ENCODE peak calls at places on chromosomes 6 and 20, in eight cellular contexts. One of them, this sample, is unnamed.

GRCh38 chr6:39339111-39339510 is 16.6 kb upstream of the KCNK16 start:
- DNase-seq in mesendoderm: peak; percentile 53
- DNase-seq in substantia nigra: no peak
- DNase-seq in cardiac fibroblast: no peak
- DNase-seq in cardiac muscle cell: no peak
- DNase-seq in astrocyte of the hippocampus: no peak
- DNase-seq in posterior vena cava: no peak
- DNase-seq in activated naive CD4-positive, alpha-beta T cell treated with Interleukin-2 at 50 U/mL for 16 hours: no peak
- DNase-seq in this sample: no peak

GRCh38 chr6:81067057-81067456 is 685.4 kb downstream of the TENT5A start:
- DNase-seq in activated naive CD4-positive, alpha-beta T cell treated with Interleukin-2 at 50 U/mL for 16 hours: no peak
- DNase-seq in posterior vena cava: no peak
- DNase-seq in substantia nigra: no peak
- DNase-seq in astrocyte of the hippocampus: no peak
- DNase-seq in cardiac muscle cell: no peak
- DNase-seq in cardiac fibroblast: no peak
- DNase-seq in mesendoderm: no peak
- DNase-seq in this sample: no peak

GRCh38 chr6:81484251-81484650 is 268.2 kb downstream of the TENT5A start:
- DNase-seq in posterior vena cava: no peak
- DNase-seq in astrocyte of the hippocampus: no peak
- DNase-seq in substantia nigra: no peak
- DNase-seq in cardiac fibroblast: no peak
- DNase-seq in cardiac muscle cell: no peak
- DNase-seq in activated naive CD4-positive, alpha-beta T cell treated with Interleukin-2 at 50 U/mL for 16 hours: no peak
- DNase-seq in mesendoderm: no peak
- DNase-seq in this sample: no peak

GRCh38 chr20:45779011-45779915 is 12.4 kb downstream of the WFDC3 start:
- DNase-seq in substantia nigra: no peak
- DNase-seq in mesendoderm: no peak
- DNase-seq in activated naive CD4-positive, alpha-beta T cell treated with Interleukin-2 at 50 U/mL for 16 hours: no peak
- DNase-seq in cardiac fibroblast: peak; percentile 98
- DNase-seq in posterior vena cava: peak; percentile 94
- DNase-seq in astrocyte of the hippocampus: peak; percentile 99
- DNase-seq in cardiac muscle cell: peak; percentile 98
- DNase-seq in this sample: no peak

GRCh38 chr6:110217255-110217654 is 37.0 kb downstream of the CDC40 start:
- DNase-seq in activated naive CD4-positive, alpha-beta T cell treated with Interleukin-2 at 50 U/mL for 16 hours: no peak
- DNase-seq in posterior vena cava: no peak
- DNase-seq in mesendoderm: peak; percentile 39
- DNase-seq in substantia nigra: no peak
- DNase-seq in astrocyte of the hippocampus: peak; percentile 52
- DNase-seq in cardiac fibroblast: no peak
- DNase-seq in cardiac muscle cell: no peak
- DNase-seq in this sample: no peak

GRCh38 chr20:41367393-41367695 is 726 bp upstream of the EMILIN3 start:
- DNase-seq in posterior vena cava: no peak
- DNase-seq in substantia nigra: no peak
- DNase-seq in activated naive CD4-positive, alpha-beta T cell treated with Interleukin-2 at 50 U/mL for 16 hours: no peak
- DNase-seq in cardiac muscle cell: no peak
- DNase-seq in cardiac fibroblast: no peak
- DNase-seq in astrocyte of the hippocampus: no peak
- DNase-seq in mesendoderm: peak; percentile 23
- DNase-seq in this sample: no peak

GRCh38 chr6:16436550-16436949 is 198.2 kb downstream of the GMPR start:
- DNase-seq in activated naive CD4-positive, alpha-beta T cell treated with Interleukin-2 at 50 U/mL for 16 hours: peak; percentile 58
- DNase-seq in mesendoderm: no peak
- DNase-seq in cardiac muscle cell: no peak
- DNase-seq in posterior vena cava: no peak
- DNase-seq in cardiac fibroblast: no peak
- DNase-seq in astrocyte of the hippocampus: no peak
- DNase-seq in substantia nigra: no peak
- DNase-seq in this sample: peak; percentile 83

GRCh38 chr6:30647802-30648460 is 998 bp downstream of the C6orf136 start:
- DNase-seq in cardiac muscle cell: no peak
- DNase-seq in cardiac fibroblast: no peak
- DNase-seq in activated naive CD4-positive, alpha-beta T cell treated with Interleukin-2 at 50 U/mL for 16 hours: no peak
- DNase-seq in mesendoderm: no peak
- DNase-seq in substantia nigra: no peak
- DNase-seq in posterior vena cava: no peak
- DNase-seq in astrocyte of the hippocampus: no peak
- DNase-seq in this sample: no peak

GRCh38 chr6:36487698-36488097 is 44.9 kb downstream of the KCTD20 start:
- DNase-seq in cardiac fibroblast: no peak
- DNase-seq in mesendoderm: no peak
- DNase-seq in astrocyte of the hippocampus: peak; percentile 65
- DNase-seq in cardiac muscle cell: no peak
- DNase-seq in activated naive CD4-positive, alpha-beta T cell treated with Interleukin-2 at 50 U/mL for 16 hours: no peak
- DNase-seq in posterior vena cava: no peak
- DNase-seq in substantia nigra: no peak
- DNase-seq in this sample: no peak

GRCh38 chr6:125733516-125734300 is 15.7 kb upstream of the HEY2 start:
- DNase-seq in astrocyte of the hippocampus: no peak
- DNase-seq in cardiac fibroblast: no peak
- DNase-seq in posterior vena cava: no peak
- DNase-seq in substantia nigra: no peak
- DNase-seq in mesendoderm: no peak
- DNase-seq in cardiac muscle cell: no peak
- DNase-seq in activated naive CD4-positive, alpha-beta T cell treated with Interleukin-2 at 50 U/mL for 16 hours: no peak
- DNase-seq in this sample: no peak

GRCh38 chr6:124783344-124783743 is 178.9 kb upstream of the RNF217 start:
- DNase-seq in substantia nigra: no peak
- DNase-seq in astrocyte of the hippocampus: no peak
- DNase-seq in mesendoderm: no peak
- DNase-seq in posterior vena cava: no peak
- DNase-seq in cardiac fibroblast: no peak
- DNase-seq in activated naive CD4-positive, alpha-beta T cell treated with Interleukin-2 at 50 U/mL for 16 hours: no peak
- DNase-seq in cardiac muscle cell: no peak
- DNase-seq in this sample: no peak

GRCh38 chr20:62225820-62226635 is 6.0 kb upstream of the HRH3 start:
- DNase-seq in activated naive CD4-positive, alpha-beta T cell treated with Interleukin-2 at 50 U/mL for 16 hours: no peak
- DNase-seq in posterior vena cava: no peak
- DNase-seq in cardiac muscle cell: no peak
- DNase-seq in astrocyte of the hippocampus: no peak
- DNase-seq in cardiac fibroblast: no peak
- DNase-seq in substantia nigra: no peak
- DNase-seq in mesendoderm: no peak
- DNase-seq in this sample: no peak

GRCh38 chr20:54179946-54180345 is 6.2 kb upstream of the CYP24A1 start:
- DNase-seq in astrocyte of the hippocampus: no peak
- DNase-seq in posterior vena cava: no peak
- DNase-seq in cardiac fibroblast: no peak
- DNase-seq in mesendoderm: no peak
- DNase-seq in cardiac muscle cell: no peak
- DNase-seq in substantia nigra: no peak
- DNase-seq in activated naive CD4-positive, alpha-beta T cell treated with Interleukin-2 at 50 U/mL for 16 hours: no peak
- DNase-seq in this sample: no peak

GRCh38 chr20:10898555-10898954 is 224.8 kb upstream of the JAG1 start:
- DNase-seq in cardiac fibroblast: no peak
- DNase-seq in cardiac muscle cell: no peak
- DNase-seq in posterior vena cava: no peak
- DNase-seq in substantia nigra: no peak
- DNase-seq in activated naive CD4-positive, alpha-beta T cell treated with Interleukin-2 at 50 U/mL for 16 hours: no peak
- DNase-seq in mesendoderm: no peak
- DNase-seq in astrocyte of the hippocampus: no peak
- DNase-seq in this sample: no peak

GRCh38 chr6:24229694-24230093 is 103.7 kb downstream of the NRSN1 start:
- DNase-seq in cardiac fibroblast: no peak
- DNase-seq in mesendoderm: no peak
- DNase-seq in cardiac muscle cell: no peak
- DNase-seq in astrocyte of the hippocampus: no peak
- DNase-seq in substantia nigra: no peak
- DNase-seq in activated naive CD4-positive, alpha-beta T cell treated with Interleukin-2 at 50 U/mL for 16 hours: no peak
- DNase-seq in posterior vena cava: no peak
- DNase-seq in this sample: no peak

GRCh38 chr20:329851-330232 is 4.5 kb downstream of the SOX12 start:
- DNase-seq in astrocyte of the hippocampus: no peak
- DNase-seq in posterior vena cava: peak; percentile 62
- DNase-seq in substantia nigra: no peak
- DNase-seq in cardiac fibroblast: no peak
- DNase-seq in activated naive CD4-positive, alpha-beta T cell treated with Interleukin-2 at 50 U/mL for 16 hours: no peak
- DNase-seq in cardiac muscle cell: no peak
- DNase-seq in mesendoderm: no peak
- DNase-seq in this sample: no peak

GRCh38 chr6:56771189-56771588 is 128.5 kb upstream of the DST start:
- DNase-seq in posterior vena cava: no peak
- DNase-seq in cardiac muscle cell: no peak
- DNase-seq in mesendoderm: no peak
- DNase-seq in substantia nigra: no peak
- DNase-seq in astrocyte of the hippocampus: no peak
- DNase-seq in cardiac fibroblast: no peak
- DNase-seq in activated naive CD4-positive, alpha-beta T cell treated with Interleukin-2 at 50 U/mL for 16 hours: no peak
- DNase-seq in this sample: no peak

GRCh38 chr6:119350202-119351004 is 842 bp upstream of the MAN1A1 start:
- DNase-seq in posterior vena cava: no peak
- DNase-seq in mesendoderm: peak; percentile 40
- DNase-seq in substantia nigra: no peak
- DNase-seq in cardiac muscle cell: peak; percentile 88
- DNase-seq in cardiac fibroblast: peak; percentile 84
- DNase-seq in astrocyte of the hippocampus: peak; percentile 66
- DNase-seq in activated naive CD4-positive, alpha-beta T cell treated with Interleukin-2 at 50 U/mL for 16 hours: no peak
- DNase-seq in this sample: peak; percentile 62

GRCh38 chr20:20417891-20418676 is 50.2 kb downstream of the INSM1 start:
- DNase-seq in activated naive CD4-positive, alpha-beta T cell treated with Interleukin-2 at 50 U/mL for 16 hours: no peak
- DNase-seq in substantia nigra: no peak
- DNase-seq in cardiac muscle cell: no peak
- DNase-seq in posterior vena cava: no peak
- DNase-seq in astrocyte of the hippocampus: no peak
- DNase-seq in mesendoderm: no peak
- DNase-seq in cardiac fibroblast: no peak
- DNase-seq in this sample: no peak

GRCh38 chr6:80520195-80520594 is 413.7 kb downstream of the BCKDHB start:
- DNase-seq in activated naive CD4-positive, alpha-beta T cell treated with Interleukin-2 at 50 U/mL for 16 hours: no peak
- DNase-seq in mesendoderm: no peak
- DNase-seq in substantia nigra: no peak
- DNase-seq in cardiac fibroblast: peak; percentile 76
- DNase-seq in cardiac muscle cell: peak; percentile 72
- DNase-seq in astrocyte of the hippocampus: no peak
- DNase-seq in posterior vena cava: no peak
- DNase-seq in this sample: no peak

GRCh38 chr20:13821876-13822275 is 37.0 kb downstream of the NDUFAF5 start:
- DNase-seq in posterior vena cava: no peak
- DNase-seq in astrocyte of the hippocampus: peak; percentile 42
- DNase-seq in cardiac fibroblast: peak; percentile 19
- DNase-seq in activated naive CD4-positive, alpha-beta T cell treated with Interleukin-2 at 50 U/mL for 16 hours: no peak
- DNase-seq in substantia nigra: no peak
- DNase-seq in cardiac muscle cell: peak; percentile 34
- DNase-seq in mesendoderm: no peak
- DNase-seq in this sample: no peak

GRCh38 chr6:16474834-16475781 is 236.7 kb downstream of the GMPR start:
- DNase-seq in substantia nigra: no peak
- DNase-seq in cardiac muscle cell: no peak
- DNase-seq in astrocyte of the hippocampus: no peak
- DNase-seq in mesendoderm: no peak
- DNase-seq in posterior vena cava: no peak
- DNase-seq in cardiac fibroblast: no peak
- DNase-seq in activated naive CD4-positive, alpha-beta T cell treated with Interleukin-2 at 50 U/mL for 16 hours: no peak
- DNase-seq in this sample: no peak

GRCh38 chr20:31712112-31712553 is 10.5 kb downstream of the BCL2L1 start:
- DNase-seq in cardiac fibroblast: peak; percentile 47
- DNase-seq in astrocyte of the hippocampus: peak; percentile 56
- DNase-seq in cardiac muscle cell: peak; percentile 47
- DNase-seq in activated naive CD4-positive, alpha-beta T cell treated with Interleukin-2 at 50 U/mL for 16 hours: no peak
- DNase-seq in substantia nigra: no peak
- DNase-seq in posterior vena cava: no peak
- DNase-seq in mesendoderm: no peak
- DNase-seq in this sample: no peak

GRCh38 chr6:144482142-144482541 is 197.0 kb downstream of the UTRN start:
- DNase-seq in cardiac muscle cell: peak; percentile 87
- DNase-seq in mesendoderm: peak; percentile 84
- DNase-seq in activated naive CD4-positive, alpha-beta T cell treated with Interleukin-2 at 50 U/mL for 16 hours: peak; percentile 78
- DNase-seq in substantia nigra: no peak
- DNase-seq in cardiac fibroblast: peak; percentile 88
- DNase-seq in posterior vena cava: peak; percentile 89
- DNase-seq in astrocyte of the hippocampus: peak; percentile 83
- DNase-seq in this sample: peak; percentile 83

GRCh38 chr6:31588871-31589650 is 3.0 kb downstream of the LST1 start:
- DNase-seq in posterior vena cava: no peak
- DNase-seq in activated naive CD4-positive, alpha-beta T cell treated with Interleukin-2 at 50 U/mL for 16 hours: no peak
- DNase-seq in substantia nigra: no peak
- DNase-seq in astrocyte of the hippocampus: no peak
- DNase-seq in cardiac muscle cell: peak; percentile 14
- DNase-seq in mesendoderm: no peak
- DNase-seq in cardiac fibroblast: no peak
- DNase-seq in this sample: no peak

GRCh38 chr6:10407674-10408054 is 7.2 kb downstream of the TFAP2A start:
- DNase-seq in cardiac muscle cell: no peak
- DNase-seq in activated naive CD4-positive, alpha-beta T cell treated with Interleukin-2 at 50 U/mL for 16 hours: no peak
- DNase-seq in mesendoderm: no peak
- DNase-seq in substantia nigra: no peak
- DNase-seq in cardiac fibroblast: no peak
- DNase-seq in posterior vena cava: no peak
- DNase-seq in astrocyte of the hippocampus: no peak
- DNase-seq in this sample: no peak

GRCh38 chr20:63642518-63643247 is 10.5 kb downstream of the STMN3 start:
- DNase-seq in activated naive CD4-positive, alpha-beta T cell treated with Interleukin-2 at 50 U/mL for 16 hours: no peak
- DNase-seq in cardiac muscle cell: no peak
- DNase-seq in mesendoderm: peak; percentile 39
- DNase-seq in cardiac fibroblast: no peak
- DNase-seq in posterior vena cava: no peak
- DNase-seq in astrocyte of the hippocampus: no peak
- DNase-seq in substantia nigra: no peak
- DNase-seq in this sample: no peak

GRCh38 chr6:13586936-13587542 is 12.6 kb downstream of the SIRT5 start:
- DNase-seq in mesendoderm: peak; percentile 18
- DNase-seq in activated naive CD4-positive, alpha-beta T cell treated with Interleukin-2 at 50 U/mL for 16 hours: no peak
- DNase-seq in substantia nigra: no peak
- DNase-seq in posterior vena cava: no peak
- DNase-seq in cardiac fibroblast: peak; percentile 6
- DNase-seq in cardiac muscle cell: no peak
- DNase-seq in astrocyte of the hippocampus: peak; percentile 21
- DNase-seq in this sample: no peak

GRCh38 chr20:19889011-19889953 is 127.9 kb upstream of the NAA20 start:
- DNase-seq in substantia nigra: peak; percentile 30
- DNase-seq in posterior vena cava: no peak
- DNase-seq in cardiac fibroblast: peak; percentile 86
- DNase-seq in cardiac muscle cell: peak; percentile 89
- DNase-seq in astrocyte of the hippocampus: peak; percentile 90
- DNase-seq in activated naive CD4-positive, alpha-beta T cell treated with Interleukin-2 at 50 U/mL for 16 hours: no peak
- DNase-seq in mesendoderm: no peak
- DNase-seq in this sample: no peak

GRCh38 chr6:89966913-89967312 is 72.6 kb downstream of the GJA10 start:
- DNase-seq in mesendoderm: no peak
- DNase-seq in activated naive CD4-positive, alpha-beta T cell treated with Interleukin-2 at 50 U/mL for 16 hours: no peak
- DNase-seq in posterior vena cava: no peak
- DNase-seq in astrocyte of the hippocampus: no peak
- DNase-seq in substantia nigra: no peak
- DNase-seq in cardiac fibroblast: no peak
- DNase-seq in cardiac muscle cell: no peak
- DNase-seq in this sample: no peak

GRCh38 chr6:157107915-157108651 is 215.2 kb downstream of the TMEM242 start:
- DNase-seq in posterior vena cava: no peak
- DNase-seq in activated naive CD4-positive, alpha-beta T cell treated with Interleukin-2 at 50 U/mL for 16 hours: peak; percentile 12
- DNase-seq in cardiac fibroblast: peak; percentile 95
- DNase-seq in mesendoderm: peak; percentile 13
- DNase-seq in cardiac muscle cell: peak; percentile 93
- DNase-seq in astrocyte of the hippocampus: peak; percentile 73
- DNase-seq in substantia nigra: no peak
- DNase-seq in this sample: peak; percentile 27

GRCh38 chr6:40791004-40791403 is 203.8 kb upstream of the LRFN2 start:
- DNase-seq in activated naive CD4-positive, alpha-beta T cell treated with Interleukin-2 at 50 U/mL for 16 hours: no peak
- DNase-seq in cardiac muscle cell: no peak
- DNase-seq in substantia nigra: no peak
- DNase-seq in posterior vena cava: no peak
- DNase-seq in cardiac fibroblast: no peak
- DNase-seq in mesendoderm: peak; percentile 99
- DNase-seq in astrocyte of the hippocampus: no peak
- DNase-seq in this sample: peak; percentile 29

GRCh38 chr6:101883398-101883975 is 490.0 kb downstream of the GRIK2 start:
- DNase-seq in posterior vena cava: no peak
- DNase-seq in mesendoderm: no peak
- DNase-seq in astrocyte of the hippocampus: peak; percentile 8
- DNase-seq in activated naive CD4-positive, alpha-beta T cell treated with Interleukin-2 at 50 U/mL for 16 hours: no peak
- DNase-seq in cardiac fibroblast: peak; percentile 17
- DNase-seq in substantia nigra: no peak
- DNase-seq in cardiac muscle cell: peak; percentile 25
- DNase-seq in this sample: no peak

GRCh38 chr6:136087986-136088385 is 162.1 kb downstream of the MTFR2 start:
- DNase-seq in mesendoderm: no peak
- DNase-seq in substantia nigra: no peak
- DNase-seq in posterior vena cava: no peak
- DNase-seq in astrocyte of the hippocampus: no peak
- DNase-seq in activated naive CD4-positive, alpha-beta T cell treated with Interleukin-2 at 50 U/mL for 16 hours: no peak
- DNase-seq in cardiac muscle cell: peak; percentile 44
- DNase-seq in cardiac fibroblast: no peak
- DNase-seq in this sample: no peak

This sample was measured in activated CD4-positive, alpha-beta memory T cell treated with anti-CD3 and anti-CD28 coated beads for 36 hours.